ENCODE peak calls at places on chromosomes 1 and 21, in eight cellular contexts. M is kidney; U is mucosa of descending colon; T is BJ; I is CD8-positive, alpha-beta T cell; Y is prostate gland; X is transverse colon; F is colonic mucosa. L is an unnamed sample.

GRCh38 chr1:110657351-110657750 is 17.4 kb downstream of the KCNA3 start:
- DNase-seq in U (no peak), X (no peak), T (no peak), F (no peak), I (no peak), Y (no peak), M (no peak), L (no peak)

GRCh38 chr1:41622402-41622801 is 137.9 kb upstream of the EDN2 start:
- DNase-seq in M (no peak), X (no peak), F (no peak), Y (no peak), U (no peak), T (no peak), I (no peak), L (no peak)

GRCh38 chr1:159229896-159230295 is 25.2 kb downstream of the ACKR1 start:
- DNase-seq in Y (no peak), U (no peak), I (no peak), T (peak; percentile 12), X (no peak), M (no peak), F (no peak), L (peak; percentile 17)

GRCh38 chr1:2785631-2786328 is 15.7 kb downstream of the TTC34 start:
- DNase-seq in I (no peak), M (peak; percentile 57), U (peak; percentile 49), X (no peak), Y (no peak), F (no peak), T (no peak), L (peak; percentile 23)

GRCh38 chr1:230832466-230832865 is 35.9 kb downstream of the C1orf198 start:
- DNase-seq in I (no peak), M (no peak), X (no peak), U (no peak), F (no peak), Y (no peak), T (no peak), L (no peak)

GRCh38 chr21:40013001-40013735 is 145.9 kb downstream of the PCP4 start:
- DNase-seq in F (no peak), X (no peak), I (no peak), Y (no peak), M (no peak), T (no peak), U (no peak), L (no peak)

GRCh38 chr1:156691216-156691615 is 14.0 kb upstream of the NES start:
- DNase-seq in X (no peak), F (no peak), I (no peak), Y (no peak), M (no peak), T (no peak), U (no peak), L (no peak)

GRCh38 chr1:151574575-151575529 is 34.7 kb downstream of the TUFT1 start:
- DNase-seq in U (no peak), X (peak; percentile 16), Y (no peak), M (no peak), T (no peak), F (peak; percentile 27), I (no peak), L (no peak)

GRCh38 chr1:96934282-96934681 is 212.7 kb downstream of the PTBP2 start:
- DNase-seq in M (no peak), T (no peak), I (no peak), Y (no peak), U (no peak), F (no peak), X (no peak), L (peak; percentile 48)

GRCh38 chr1:247119600-247120407 is 15.6 kb upstream of the ZNF669 start:
- DNase-seq in Y (no peak), X (no peak), U (no peak), I (no peak), T (no peak), M (no peak), F (no peak), L (no peak)

GRCh38 chr1:24018611-24019580 is 38.8 kb upstream of the SRSF10 start:
- DNase-seq in X (peak; percentile 97), Y (peak; percentile 99), I (no peak), M (peak; percentile 97), U (peak; percentile 91), F (peak; percentile 98), T (peak; percentile 99), L (peak; percentile 89)

GRCh38 chr1:234515821-234516241 is 36.9 kb upstream of the TARBP1 start:
- DNase-seq in Y (no peak), T (peak; percentile 63), F (no peak), U (no peak), X (no peak), I (no peak), M (no peak), L (no peak)

GRCh38 chr1:238111521-238111920 is 220.8 kb upstream of the ZP4 start:
- DNase-seq in I (no peak), T (no peak), X (no peak), M (no peak), U (no peak), Y (no peak), F (no peak), L (no peak)

GRCh38 chr1:111988743-111989453 is 570 bp downstream of the KCND3 start:
- DNase-seq in X (peak; percentile 13), U (no peak), Y (peak; percentile 28), I (no peak), T (no peak), F (peak; percentile 23), M (peak; percentile 74), L (no peak)
- H3K4me3 ChIP-seq in X (peak overlapping the region; percentile 54), U (no peak overlapping the region), Y (peak overlapping the region; percentile 54), I (no peak overlapping the region), T (peak overlapping the region; percentile 43), F (peak overlapping the region; percentile 37), M (peak overlapping the region; percentile 9), L (peak overlapping the region; percentile 58)

DNA sequence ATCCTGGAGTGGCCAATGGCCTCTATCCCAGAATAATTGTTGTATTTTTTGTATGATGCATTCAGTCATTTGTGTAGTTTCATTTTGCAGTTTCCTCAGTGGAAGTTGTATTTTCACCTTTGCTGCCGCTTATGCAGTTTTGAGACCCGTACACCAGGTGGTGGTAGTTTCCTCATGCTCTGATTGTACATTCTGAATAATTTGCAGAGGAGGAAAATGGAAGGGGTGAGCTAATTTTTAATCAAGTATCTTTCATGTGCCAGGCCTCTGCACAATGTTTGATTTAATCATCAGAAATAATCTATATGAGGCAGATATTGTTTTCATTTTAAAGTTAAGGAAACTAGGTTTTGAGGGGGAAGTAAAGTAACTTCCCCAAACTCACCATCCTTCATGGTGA is 29.5 kb downstream of the HLX start:
- DNase-seq in F (no peak), U (no peak), T (no peak), M (no peak), X (no peak), I (no peak), Y (no peak), L (no peak)
- TF ChIP-seq CTCF in F (no peak), U (no peak), T (peak; percentile 55), M (peak; percentile 59), X (peak; percentile 30), I (no peak), Y (no peak), L (peak; percentile 36)

GRCh38 chr1:163170975-163171676 is 31.6 kb downstream of the RGS5 start:
- DNase-seq in M (no peak), U (no peak), I (no peak), X (no peak), T (no peak), F (no peak), Y (no peak), L (no peak)
- H3K4me3 ChIP-seq in M (no peak overlapping the region), U (no peak overlapping the region), I (no peak overlapping the region), X (no peak overlapping the region), T (no peak overlapping the region), F (no peak overlapping the region), Y (no peak overlapping the region), L (no peak overlapping the region)

GRCh38 chr1:202176949-202177927 is 16.4 kb upstream of the LGR6 start:
- DNase-seq in Y (no peak), I (no peak), X (no peak), T (no peak), U (no peak), F (no peak), M (peak; percentile 62), L (peak; percentile 34)
- TF ChIP-seq CTCF in Y (no peak), I (no peak), X (no peak), T (no peak), U (no peak), F (no peak), M (no peak), L (no peak)

GRCh38 chr1:58695206-58695605 is 4.7 kb downstream of the MYSM1 start:
- DNase-seq in I (no peak), U (no peak), X (no peak), M (no peak), F (no peak), T (no peak), Y (peak; percentile 38), L (no peak)
- H3K4me3 ChIP-seq in I (no peak overlapping the region), U (no peak overlapping the region), X (no peak overlapping the region), M (no peak overlapping the region), F (no peak overlapping the region), T (no peak overlapping the region), Y (no peak overlapping the region), L (no peak overlapping the region)

GRCh38 chr1:40059960-40060337 is 19.4 kb downstream of the CAP1 start:
- DNase-seq in F (no peak), T (no peak), X (no peak), I (no peak), Y (no peak), U (no peak), M (no peak), L (no peak)

GRCh38 chr1:40058097-40058452 is 17.5 kb downstream of the CAP1 start:
- DNase-seq in X (no peak), Y (no peak), U (no peak), I (no peak), F (no peak), T (no peak), M (no peak), L (no peak)

GRCh38 chr1:40058453-40059291 is 18.1 kb downstream of the CAP1 start:
- DNase-seq in I (no peak), T (no peak), U (no peak), X (no peak), F (no peak), Y (no peak), M (no peak), L (no peak)

GRCh38 chr1:40060351-40060750 is 19.8 kb downstream of the CAP1 start:
- DNase-seq in X (no peak), T (no peak), Y (no peak), M (no peak), U (no peak), I (no peak), F (no peak), L (no peak)

GRCh38 chr1:40059292-40059959 is 18.9 kb downstream of the CAP1 start:
- DNase-seq in X (peak; percentile 33), Y (no peak), F (no peak), U (no peak), I (no peak), T (no peak), M (no peak), L (no peak)
- TF ChIP-seq CTCF in X (no peak), Y (no peak), F (no peak), U (no peak), I (no peak), T (no peak), M (no peak), L (no peak)

DNA sequence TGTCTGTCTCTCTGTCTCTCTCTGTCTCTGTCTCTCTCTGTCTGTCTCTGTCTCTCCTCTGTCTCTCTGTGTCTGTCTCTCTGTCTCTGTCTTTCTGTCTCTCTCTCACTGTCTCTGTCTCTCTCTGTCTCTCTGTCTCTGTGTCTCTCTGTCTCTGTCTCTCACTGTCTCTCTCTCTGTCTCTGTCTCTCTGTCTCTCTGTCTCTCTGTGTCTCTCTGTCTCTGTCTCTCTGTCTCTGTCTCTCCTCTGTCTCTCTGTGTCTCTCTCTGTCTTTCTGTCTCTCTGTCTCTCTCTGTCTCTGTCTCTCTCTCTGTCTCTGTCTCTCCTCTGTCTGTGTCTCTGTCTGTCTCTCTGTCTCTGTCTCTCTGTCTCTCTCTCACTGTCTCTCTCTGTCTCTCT is 873 bp upstream of the COL6A1 start:
- DNase-seq in Y (no peak), T (no peak), X (no peak), F (no peak), I (no peak), U (no peak), M (no peak), L (no peak)
- H3K4me3 ChIP-seq in Y (peak overlapping the region; percentile 17), T (peak overlapping the region; percentile 42), X (peak overlapping the region; percentile 38), F (no peak overlapping the region), I (peak overlapping the region; percentile 21), U (no peak overlapping the region), M (peak overlapping the region; percentile 58), L (no peak overlapping the region)